ENCODE peak calls at places on chromosomes 3 and 15, in eight cellular contexts. One of them, this sample, is unnamed.

GRCh38 chr3:10521772-10522441 is 16.5 kb upstream of the ATP2B2 start:
- DNase-seq in stimulated activated CD8-positive, alpha-beta memory T cell treated with anti-CD3 and anti-CD28 coated beads, Interleukin-12 subunit alpha, Interleukin-12 subunit beta, amount 100 ng/mL, for 4 hours: no peak
- DNase-seq in right cardiac atrium: no peak
- DNase-seq in Right ventricle myocardium superior: no peak
- DNase-seq in CD8-positive, alpha-beta memory T cell: no peak
- DNase-seq in HCEC 1CT: no peak
- DNase-seq in HuH-7.5: no peak
- DNase-seq in T-helper 1 cell: no peak
- DNase-seq in this sample: no peak

GRCh38 chr3:143098032-143098764 is 21.4 kb upstream of the CHST2 start:
- DNase-seq in T-helper 1 cell: no peak
- DNase-seq in Right ventricle myocardium superior: no peak
- DNase-seq in CD8-positive, alpha-beta memory T cell: no peak
- DNase-seq in right cardiac atrium: no peak
- DNase-seq in HuH-7.5: no peak
- DNase-seq in HCEC 1CT: peak; percentile 56
- DNase-seq in stimulated activated CD8-positive, alpha-beta memory T cell treated with anti-CD3 and anti-CD28 coated beads, Interleukin-12 subunit alpha, Interleukin-12 subunit beta, amount 100 ng/mL, for 4 hours: no peak
- DNase-seq in this sample: no peak

GRCh38 chr15:81054236-81054635 is 53.5 kb downstream of the TLNRD1 start:
- DNase-seq in T-helper 1 cell: no peak
- DNase-seq in CD8-positive, alpha-beta memory T cell: no peak
- DNase-seq in stimulated activated CD8-positive, alpha-beta memory T cell treated with anti-CD3 and anti-CD28 coated beads, Interleukin-12 subunit alpha, Interleukin-12 subunit beta, amount 100 ng/mL, for 4 hours: no peak
- DNase-seq in HuH-7.5: no peak
- DNase-seq in Right ventricle myocardium superior: no peak
- DNase-seq in right cardiac atrium: no peak
- DNase-seq in HCEC 1CT: peak; percentile 34
- DNase-seq in this sample: peak; percentile 50

GRCh38 chr15:38864122-38864521 is 299.5 kb upstream of the RASGRP1 start:
- DNase-seq in T-helper 1 cell: no peak
- DNase-seq in Right ventricle myocardium superior: no peak
- DNase-seq in HuH-7.5: no peak
- DNase-seq in HCEC 1CT: no peak
- DNase-seq in stimulated activated CD8-positive, alpha-beta memory T cell treated with anti-CD3 and anti-CD28 coated beads, Interleukin-12 subunit alpha, Interleukin-12 subunit beta, amount 100 ng/mL, for 4 hours: no peak
- DNase-seq in right cardiac atrium: no peak
- DNase-seq in CD8-positive, alpha-beta memory T cell: no peak
- DNase-seq in this sample: no peak

GRCh38 chr3:159857840-159858239 is 130.8 kb upstream of the IL12A start:
- DNase-seq in HCEC 1CT: no peak
- DNase-seq in Right ventricle myocardium superior: no peak
- DNase-seq in T-helper 1 cell: no peak
- DNase-seq in stimulated activated CD8-positive, alpha-beta memory T cell treated with anti-CD3 and anti-CD28 coated beads, Interleukin-12 subunit alpha, Interleukin-12 subunit beta, amount 100 ng/mL, for 4 hours: no peak
- DNase-seq in HuH-7.5: no peak
- DNase-seq in CD8-positive, alpha-beta memory T cell: no peak
- DNase-seq in right cardiac atrium: peak; percentile 47
- DNase-seq in this sample: no peak

GRCh38 chr3:11603628-11604027 is 40.1 kb downstream of the VGLL4 start:
- DNase-seq in stimulated activated CD8-positive, alpha-beta memory T cell treated with anti-CD3 and anti-CD28 coated beads, Interleukin-12 subunit alpha, Interleukin-12 subunit beta, amount 100 ng/mL, for 4 hours: no peak
- DNase-seq in right cardiac atrium: peak; percentile 78
- DNase-seq in HuH-7.5: no peak
- DNase-seq in T-helper 1 cell: no peak
- DNase-seq in HCEC 1CT: peak; percentile 65
- DNase-seq in Right ventricle myocardium superior: peak; percentile 66
- DNase-seq in CD8-positive, alpha-beta memory T cell: no peak
- DNase-seq in this sample: peak; percentile 88

GRCh38 chr15:58473720-58474119 is 41.9 kb downstream of the LIPC start:
- DNase-seq in HCEC 1CT: peak; percentile 59
- DNase-seq in HuH-7.5: no peak
- DNase-seq in stimulated activated CD8-positive, alpha-beta memory T cell treated with anti-CD3 and anti-CD28 coated beads, Interleukin-12 subunit alpha, Interleukin-12 subunit beta, amount 100 ng/mL, for 4 hours: no peak
- DNase-seq in right cardiac atrium: no peak
- DNase-seq in CD8-positive, alpha-beta memory T cell: no peak
- DNase-seq in Right ventricle myocardium superior: no peak
- DNase-seq in T-helper 1 cell: peak; percentile 55
- DNase-seq in this sample: no peak

GRCh38 chr3:196979545-196979944 is 10.9 kb upstream of the PIGZ start:
- DNase-seq in stimulated activated CD8-positive, alpha-beta memory T cell treated with anti-CD3 and anti-CD28 coated beads, Interleukin-12 subunit alpha, Interleukin-12 subunit beta, amount 100 ng/mL, for 4 hours: no peak
- DNase-seq in CD8-positive, alpha-beta memory T cell: no peak
- DNase-seq in Right ventricle myocardium superior: no peak
- DNase-seq in HuH-7.5: no peak
- DNase-seq in HCEC 1CT: no peak
- DNase-seq in T-helper 1 cell: no peak
- DNase-seq in right cardiac atrium: no peak
- DNase-seq in this sample: peak; percentile 29

GRCh38 chr3:24365168-24365567 is 129.5 kb downstream of the THRB start:
- DNase-seq in HuH-7.5: no peak
- DNase-seq in CD8-positive, alpha-beta memory T cell: no peak
- DNase-seq in stimulated activated CD8-positive, alpha-beta memory T cell treated with anti-CD3 and anti-CD28 coated beads, Interleukin-12 subunit alpha, Interleukin-12 subunit beta, amount 100 ng/mL, for 4 hours: no peak
- DNase-seq in right cardiac atrium: peak; percentile 64
- DNase-seq in T-helper 1 cell: no peak
- DNase-seq in HCEC 1CT: peak; percentile 92
- DNase-seq in Right ventricle myocardium superior: peak; percentile 36
- DNase-seq in this sample: peak; percentile 86

GRCh38 chr3:119294402-119294888 is 262 bp downstream of the ARHGAP31 start:
- DNase-seq in HuH-7.5: peak; percentile 42
- DNase-seq in right cardiac atrium: peak; percentile 87
- DNase-seq in Right ventricle myocardium superior: peak; percentile 81
- DNase-seq in stimulated activated CD8-positive, alpha-beta memory T cell treated with anti-CD3 and anti-CD28 coated beads, Interleukin-12 subunit alpha, Interleukin-12 subunit beta, amount 100 ng/mL, for 4 hours: peak; percentile 53
- DNase-seq in CD8-positive, alpha-beta memory T cell: peak; percentile 82
- DNase-seq in HCEC 1CT: peak; percentile 32
- DNase-seq in T-helper 1 cell: peak; percentile 50
- DNase-seq in this sample: no peak

GRCh38 chr3:175287361-175287963 is 428.3 kb downstream of the NAALADL2 start:
- DNase-seq in Right ventricle myocardium superior: no peak
- DNase-seq in HCEC 1CT: no peak
- DNase-seq in right cardiac atrium: no peak
- DNase-seq in HuH-7.5: no peak
- DNase-seq in stimulated activated CD8-positive, alpha-beta memory T cell treated with anti-CD3 and anti-CD28 coated beads, Interleukin-12 subunit alpha, Interleukin-12 subunit beta, amount 100 ng/mL, for 4 hours: no peak
- DNase-seq in CD8-positive, alpha-beta memory T cell: no peak
- DNase-seq in T-helper 1 cell: no peak
- DNase-seq in this sample: no peak

GRCh38 chr15:31328425-31328998 is 1.9 kb downstream of the KLF13 start:
- DNase-seq in HCEC 1CT: peak; percentile 30
- DNase-seq in stimulated activated CD8-positive, alpha-beta memory T cell treated with anti-CD3 and anti-CD28 coated beads, Interleukin-12 subunit alpha, Interleukin-12 subunit beta, amount 100 ng/mL, for 4 hours: peak; percentile 71
- DNase-seq in right cardiac atrium: peak; percentile 86
- DNase-seq in CD8-positive, alpha-beta memory T cell: peak; percentile 83
- DNase-seq in T-helper 1 cell: peak; percentile 68
- DNase-seq in Right ventricle myocardium superior: peak; percentile 74
- DNase-seq in HuH-7.5: peak; percentile 49
- DNase-seq in this sample: no peak

GRCh38 chr3:61922118-61922517 is 360.7 kb downstream of the PTPRG start:
- DNase-seq in CD8-positive, alpha-beta memory T cell: no peak
- DNase-seq in HCEC 1CT: no peak
- DNase-seq in stimulated activated CD8-positive, alpha-beta memory T cell treated with anti-CD3 and anti-CD28 coated beads, Interleukin-12 subunit alpha, Interleukin-12 subunit beta, amount 100 ng/mL, for 4 hours: no peak
- DNase-seq in Right ventricle myocardium superior: no peak
- DNase-seq in right cardiac atrium: no peak
- DNase-seq in T-helper 1 cell: no peak
- DNase-seq in HuH-7.5: no peak
- DNase-seq in this sample: no peak

GRCh38 chr3:131795382-131796085 is 239.3 kb downstream of the CPNE4 start:
- DNase-seq in T-helper 1 cell: no peak
- DNase-seq in stimulated activated CD8-positive, alpha-beta memory T cell treated with anti-CD3 and anti-CD28 coated beads, Interleukin-12 subunit alpha, Interleukin-12 subunit beta, amount 100 ng/mL, for 4 hours: no peak
- DNase-seq in Right ventricle myocardium superior: no peak
- DNase-seq in right cardiac atrium: no peak
- DNase-seq in HCEC 1CT: no peak
- DNase-seq in CD8-positive, alpha-beta memory T cell: no peak
- DNase-seq in HuH-7.5: no peak
- DNase-seq in this sample: no peak

GRCh38 chr3:143644370-143645089 is 203.7 kb downstream of the SLC9A9 start:
- DNase-seq in stimulated activated CD8-positive, alpha-beta memory T cell treated with anti-CD3 and anti-CD28 coated beads, Interleukin-12 subunit alpha, Interleukin-12 subunit beta, amount 100 ng/mL, for 4 hours: no peak
- DNase-seq in T-helper 1 cell: peak; percentile 8
- DNase-seq in HCEC 1CT: peak; percentile 83
- DNase-seq in right cardiac atrium: peak; percentile 32
- DNase-seq in HuH-7.5: peak; percentile 21
- DNase-seq in Right ventricle myocardium superior: no peak
- DNase-seq in CD8-positive, alpha-beta memory T cell: no peak
- DNase-seq in this sample: peak; percentile 87

This sample was measured in fibroblast of the conjunctiva.